ENCODE peak calls at places on chromosomes 11 and 22, in four cellular contexts. N, Q, P and F are unnamed samples.

GRCh38 chr11:109027851-109028250 is 363.0 kb downstream of the DDX10 start:
- DNase-seq in N (no peak), Q (no peak), P (no peak), F (no peak)

GRCh38 chr11:2777871-2778629 is 78.3 kb upstream of the KCNQ1OT1 start:
- DNase-seq in N (no peak), Q (peak; percentile 48), P (peak; percentile 3), F (peak; percentile 67)

GRCh38 chr11:113614097-113614496 is 92.0 kb downstream of the TMPRSS5 start:
- DNase-seq in N (no peak), Q (no peak), P (no peak), F (no peak)

GRCh38 chr11:2214527-2215229 is 43.1 kb upstream of the TH start:
- DNase-seq in N (no peak), Q (peak; percentile 39), P (no peak), F (no peak)

GRCh38 chr11:112042161-112042960 is 17.2 kb downstream of the DLAT start:
- DNase-seq in N (no peak), Q (no peak), P (no peak), F (no peak)

GRCh38 chr11:61853698-61854169 is 25.6 kb downstream of the FADS2 start:
- DNase-seq in N (no peak), Q (no peak), P (no peak), F (no peak)

GRCh38 chr11:19953909-19954308 is 206.4 kb downstream of the DBX1 start:
- DNase-seq in N (no peak), Q (no peak), P (no peak), F (no peak)

GRCh38 chr11:66317766-66318575 is 1.1 kb upstream of the CD248 start:
- DNase-seq in N (no peak), Q (peak; percentile 78), P (no peak), F (peak; percentile 65)

GRCh38 chr22:45317551-45318167 is 7.9 kb downstream of the FAM118A start:
- DNase-seq in N (peak; percentile 21), Q (peak; percentile 74), P (no peak), F (peak; percentile 87)

GRCh38 chr11:47932544-47932943 is 47.8 kb upstream of the PTPRJ start:
- DNase-seq in N (no peak), Q (no peak), P (no peak), F (no peak)

GRCh38 chr11:61731956-61732675 is 20.3 kb upstream of the MYRF start:
- DNase-seq in N (no peak), Q (no peak), P (no peak), F (no peak)

GRCh38 chr11:123576501-123576900 is 77.9 kb downstream of the SCN3B start:
- DNase-seq in N (no peak), Q (no peak), P (no peak), F (no peak)